ENCODE peak calls at places on chromosomes 3 and 15, in six cellular contexts. H, A, L, Q, V and E are unnamed samples.

GRCh38 chr3:128875556-128876120 is 3.8 kb upstream of the ACAD9 start:
- DNase-seq in H (peak; percentile 87), L (peak; percentile 49), V (no peak), A (peak; percentile 72), Q (no peak), E (no peak)

GRCh38 chr3:144185291-144185690 is 213.7 kb downstream of the DIPK2A start:
- DNase-seq in H (no peak), Q (no peak), A (no peak), L (no peak), V (no peak), E (no peak)

GRCh38 chr15:58748040-58748786 is 1.3 kb downstream of the ADAM10 start:
- DNase-seq in V (no peak), L (peak; percentile 20), Q (no peak), A (peak; percentile 39), H (peak; percentile 71), E (no peak)

GRCh38 chr3:139772539-139773500 is 95.0 kb upstream of the NMNAT3 start:
- DNase-seq in V (no peak), A (no peak), H (no peak), Q (no peak), L (no peak), E (peak; percentile 65)

GRCh38 chr3:64257096-64257755 is 32.0 kb upstream of the PRICKLE2 start:
- DNase-seq in L (no peak), V (no peak), A (no peak), H (no peak), Q (no peak), E (no peak)

GRCh38 chr15:58227706-58228543 is 89.7 kb downstream of the AQP9 start:
- DNase-seq in A (peak; percentile 61), Q (no peak), L (peak; percentile 64), H (peak; percentile 85), V (peak; percentile 62), E (peak; percentile 85)

GRCh38 chr15:88258021-88258641 is 1.6 kb upstream of the NTRK3 start:
- DNase-seq in A (no peak), Q (no peak), H (peak; percentile 27), V (no peak), L (no peak), E (no peak)

GRCh38 chr15:26449296-26449695 is 323.6 kb downstream of the GABRB3 start:
- DNase-seq in L (no peak), Q (no peak), V (no peak), H (no peak), A (no peak), E (no peak)

GRCh38 chr3:114411292-114411691 is 117.5 kb downstream of the TIGIT start:
- DNase-seq in Q (no peak), V (no peak), L (no peak), A (no peak), H (no peak), E (no peak)

GRCh38 chr15:98854496-98854895 is 153.1 kb downstream of the PGPEP1L start:
- DNase-seq in H (no peak), L (no peak), Q (no peak), V (no peak), A (no peak), E (no peak)

GRCh38 chr3:149586871-149587270 is 71.0 kb downstream of the WWTR1 start:
- DNase-seq in V (no peak), A (no peak), H (no peak), L (no peak), Q (no peak), E (peak; percentile 83)

GRCh38 chr3:156535162-156535627 is 19.7 kb downstream of the SSR3 start:
- DNase-seq in A (no peak), Q (no peak), H (peak; percentile 47), V (no peak), L (no peak), E (peak; percentile 91)
- TF ChIP-seq CTCF in A (no peak), Q (peak; percentile 51), H (no peak), V (peak; percentile 23), L (peak; percentile 8), E (no peak)

GRCh38 chr3:98359993-98360675 is 6.5 kb downstream of the OR5K4 start:
- DNase-seq in H (peak; percentile 28), V (no peak), A (no peak), Q (no peak), L (no peak), E (peak; percentile 68)
- TF ChIP-seq CTCF in H (no peak), V (no peak), A (no peak), Q (no peak), L (no peak), E (peak; percentile 27)

GRCh38 chr3:32421991-32422859 is 30.6 kb downstream of the CMTM7 start:
- DNase-seq in H (no peak), L (no peak), V (peak; percentile 95), A (no peak), Q (no peak), E (peak; percentile 99)

GRCh38 chr3:32423534-32423933 is 31.9 kb downstream of the CMTM7 start:
- DNase-seq in A (no peak), L (peak; percentile 36), V (no peak), Q (no peak), H (no peak), E (no peak)

GRCh38 chr3:32421185-32421584 is 29.5 kb downstream of the CMTM7 start:
- DNase-seq in H (no peak), L (no peak), V (no peak), Q (no peak), A (no peak), E (no peak)

GRCh38 chr3:32423956-32424558 is 32.4 kb downstream of the CMTM7 start:
- DNase-seq in L (no peak), Q (no peak), A (peak; percentile 41), H (peak; percentile 54), V (no peak), E (no peak)

DNA sequence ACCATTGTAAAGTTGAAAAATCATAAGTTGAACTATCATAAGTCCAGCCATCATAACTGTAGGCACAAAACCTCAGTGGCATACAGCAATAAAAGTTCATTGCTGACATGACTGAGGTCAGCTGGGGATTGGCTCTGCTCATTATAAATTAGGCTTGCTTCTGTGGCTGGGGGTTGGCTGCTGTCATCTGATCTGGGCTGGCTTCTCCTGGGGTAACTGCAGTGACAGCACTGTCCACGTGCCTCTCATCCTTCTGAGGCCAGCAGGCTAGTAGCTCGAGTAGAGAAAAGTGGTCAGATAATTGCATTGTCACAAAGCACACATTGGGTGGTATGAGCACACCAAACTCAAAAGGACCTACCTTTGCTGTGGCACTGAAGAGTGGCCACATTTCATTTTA is 31.3 kb downstream of the CMTM7 start:
- DNase-seq in V (no peak), H (no peak), Q (no peak), L (no peak), A (no peak), E (no peak)
- TF ChIP-seq CTCF in V (no peak), H (no peak), Q (no peak), L (no peak), A (no peak), E (no peak)

GRCh38 chr3:118636841-118637240 is 397.8 kb downstream of the IGSF11 start:
- DNase-seq in L (no peak), Q (no peak), V (no peak), H (no peak), A (no peak), E (peak; percentile 45)
- TF ChIP-seq CTCF in L (no peak), Q (peak; percentile 42), V (no peak), H (no peak), A (no peak), E (peak; percentile 32)

DNA sequence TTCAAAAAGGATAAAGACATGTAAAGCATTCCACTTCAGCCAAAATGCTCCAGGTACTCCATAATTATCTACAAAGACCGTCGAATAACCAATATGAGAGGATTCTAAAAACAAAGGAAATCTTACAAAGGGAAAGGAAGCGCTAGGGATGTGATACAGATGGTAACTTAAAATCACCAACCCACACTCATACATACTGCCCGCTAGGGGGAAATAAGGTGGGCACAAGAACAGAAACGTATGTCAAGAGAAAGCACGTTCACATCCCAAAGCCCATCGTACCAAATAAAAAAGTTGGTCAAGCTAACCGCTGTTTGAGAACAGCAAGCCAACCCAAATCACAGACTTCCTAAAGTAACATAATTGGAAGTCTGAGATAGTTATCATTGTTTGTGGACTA is 429.4 kb downstream of the SHQ1 start:
- DNase-seq in H (no peak), L (no peak), V (no peak), Q (no peak), A (no peak), E (no peak)
- TF ChIP-seq CTCF in H (no peak), L (no peak), V (no peak), Q (no peak), A (no peak), E (no peak)

DNA sequence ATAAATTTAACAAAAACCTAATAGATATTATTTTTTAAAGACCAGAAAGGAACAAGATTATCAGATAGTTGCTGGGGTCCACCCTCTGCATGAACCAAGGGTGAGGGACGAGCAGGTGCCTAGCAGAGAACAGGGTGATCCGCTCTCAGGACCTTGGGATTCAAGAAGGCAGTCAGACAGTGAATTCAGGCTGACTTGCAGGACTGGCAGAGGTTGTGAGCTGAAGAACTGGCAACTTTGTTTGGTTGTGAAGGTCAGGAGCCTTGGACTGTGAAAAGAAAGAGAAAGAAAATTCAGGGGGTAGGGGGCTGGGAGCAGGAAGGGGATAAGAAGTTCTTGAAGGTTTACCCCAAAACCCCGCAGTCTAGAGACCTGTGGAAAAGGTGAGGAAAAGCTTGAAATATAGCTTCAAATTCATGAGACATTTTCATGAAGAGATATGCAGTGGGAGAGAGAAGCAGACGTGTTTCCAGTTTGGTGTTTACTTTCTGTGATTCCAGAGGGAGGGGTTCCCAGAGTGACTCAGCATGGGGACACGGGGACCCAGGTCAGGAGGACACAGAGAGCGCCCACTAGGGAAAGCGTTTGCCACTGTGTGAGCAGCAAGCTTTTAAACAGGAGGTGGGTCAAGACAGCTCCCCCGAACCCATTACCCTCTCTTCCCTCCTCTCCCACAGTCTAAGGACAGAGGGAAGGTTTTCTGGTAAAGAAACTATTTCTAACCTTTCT is 217.2 kb upstream of the UMPS start:
- DNase-seq in V (no peak), L (no peak), A (no peak), Q (no peak), H (no peak), E (no peak)
- TF ChIP-seq CTCF in V (no peak), L (no peak), A (no peak), Q (no peak), H (no peak), E (no peak)

DNA sequence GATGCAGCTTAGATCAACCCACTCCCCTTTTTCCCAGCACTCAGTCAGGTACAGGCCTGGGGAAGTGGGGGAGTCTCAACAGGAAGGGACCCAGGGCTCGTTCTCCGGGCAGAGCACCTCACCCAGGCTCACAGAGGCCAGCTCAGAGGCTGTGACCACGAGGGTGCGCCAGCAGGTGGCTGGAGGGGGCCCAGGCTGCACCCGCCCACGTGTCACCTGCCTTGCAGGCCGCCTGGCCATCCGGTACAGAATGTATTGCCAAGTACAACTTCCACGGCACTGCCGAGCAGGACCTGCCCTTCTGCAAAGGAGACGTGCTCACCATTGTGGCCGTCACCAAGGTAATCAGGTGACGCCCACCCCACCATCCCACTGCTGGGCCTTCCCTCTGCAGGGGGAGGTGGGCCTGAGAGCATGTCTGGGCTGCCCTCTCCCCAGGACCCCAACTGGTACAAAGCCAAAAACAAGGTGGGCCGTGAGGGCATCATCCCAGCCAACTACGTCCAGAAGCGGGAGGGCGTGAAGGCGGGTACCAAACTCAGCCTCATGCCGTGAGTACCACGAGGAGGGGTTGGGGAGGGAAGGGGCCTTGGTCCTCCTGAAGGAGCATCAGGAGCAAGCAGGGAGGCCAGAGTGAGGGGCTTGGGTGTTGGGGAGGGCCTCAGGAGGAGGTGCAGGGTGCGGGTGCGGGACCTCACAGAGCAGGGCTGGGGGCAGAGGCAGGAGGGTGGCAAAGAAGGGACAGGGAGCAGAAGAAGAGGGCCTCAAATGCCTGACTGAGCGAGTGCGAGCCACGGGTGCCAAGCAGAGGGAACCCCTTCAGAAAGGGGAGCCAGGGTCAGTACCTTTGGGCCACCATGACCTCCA is 14.0 kb upstream of the LMAN1L start:
- DNase-seq in H (peak; percentile 33), L (peak; percentile 83), Q (no peak), A (no peak), V (no peak), E (no peak)
- TF ChIP-seq CTCF in H (no peak), L (peak; percentile 65), Q (no peak), A (no peak), V (no peak), E (no peak)